ENCODE peak calls at places on chromosomes 6 and 20, in six cellular contexts. One of them, this sample, is unnamed.

GRCh38 chr6:30500421-30501069 is 11.2 kb downstream of the HLA-E start:
- DNase-seq in HepG2: no peak
- DNase-seq in H1: no peak
- DNase-seq in K562: peak; percentile 20
- DNase-seq in SK-N-SH: no peak
- DNase-seq in GM12878: no peak
- DNase-seq in this sample: no peak

GRCh38 chr6:39189915-39190544 is 39.2 kb downstream of the KCNK5 start:
- DNase-seq in SK-N-SH: peak; percentile 69
- DNase-seq in GM12878: no peak
- DNase-seq in HepG2: peak; percentile 40
- DNase-seq in K562: peak; percentile 68
- DNase-seq in H1: peak; percentile 79
- DNase-seq in this sample: peak; percentile 52

GRCh38 chr6:27495386-27496135 is 22.7 kb upstream of the ZNF184 start:
- DNase-seq in GM12878: peak; percentile 64
- DNase-seq in HepG2: peak; percentile 80
- DNase-seq in K562: peak; percentile 85
- DNase-seq in H1: peak; percentile 95
- DNase-seq in SK-N-SH: peak; percentile 38
- DNase-seq in this sample: no peak

GRCh38 chr6:9999806-10000205 is 415.1 kb downstream of the TFAP2A start:
- DNase-seq in SK-N-SH: no peak
- DNase-seq in HepG2: no peak
- DNase-seq in K562: no peak
- DNase-seq in H1: no peak
- DNase-seq in GM12878: no peak
- DNase-seq in this sample: no peak

GRCh38 chr6:52922161-52922560 is 12.7 kb upstream of the GSTA3 start:
- DNase-seq in GM12878: no peak
- DNase-seq in HepG2: no peak
- DNase-seq in H1: no peak
- DNase-seq in SK-N-SH: no peak
- DNase-seq in K562: no peak
- DNase-seq in this sample: no peak

GRCh38 chr6:51614725-51615124 is 472.7 kb downstream of the PKHD1 start:
- DNase-seq in K562: no peak
- DNase-seq in SK-N-SH: no peak
- DNase-seq in H1: no peak
- DNase-seq in GM12878: no peak
- DNase-seq in HepG2: no peak
- DNase-seq in this sample: no peak

GRCh38 chr20:49713779-49714712 is at the start of gene B4GALT5:
- DNase-seq in K562: peak; percentile 88
- DNase-seq in H1: peak; percentile 88
- DNase-seq in HepG2: peak; percentile 66
- DNase-seq in SK-N-SH: peak; percentile 95
- DNase-seq in GM12878: no peak
- DNase-seq in this sample: peak; percentile 86

GRCh38 chr6:3500262-3501001 is 43.6 kb upstream of the SLC22A23 start:
- DNase-seq in H1: no peak
- DNase-seq in K562: no peak
- DNase-seq in GM12878: no peak
- DNase-seq in HepG2: peak; percentile 42
- DNase-seq in SK-N-SH: no peak
- DNase-seq in this sample: no peak

GRCh38 chr6:129104131-129104530 is 221.2 kb downstream of the LAMA2 start:
- DNase-seq in GM12878: no peak
- DNase-seq in HepG2: no peak
- DNase-seq in H1: no peak
- DNase-seq in SK-N-SH: no peak
- DNase-seq in K562: no peak
- DNase-seq in this sample: no peak

GRCh38 chr6:21158149-21158548 is 435.4 kb upstream of the SOX4 start:
- DNase-seq in GM12878: no peak
- DNase-seq in K562: peak; percentile 19
- DNase-seq in HepG2: no peak
- DNase-seq in H1: no peak
- DNase-seq in SK-N-SH: peak; percentile 62
- DNase-seq in this sample: no peak

GRCh38 chr20:46458891-46459750 is 52.7 kb upstream of the ELMO2 start:
- DNase-seq in K562: no peak
- DNase-seq in H1: peak; percentile 96
- DNase-seq in HepG2: no peak
- DNase-seq in SK-N-SH: peak; percentile 84
- DNase-seq in GM12878: peak; percentile 8
- DNase-seq in this sample: no peak

GRCh38 chr6:150420428-150420827 is 51.6 kb downstream of the IYD start:
- DNase-seq in H1: no peak
- DNase-seq in K562: no peak
- DNase-seq in SK-N-SH: no peak
- DNase-seq in GM12878: no peak
- DNase-seq in HepG2: no peak
- DNase-seq in this sample: no peak

GRCh38 chr20:58264271-58264670 is 35.8 kb upstream of the ANKRD60 start:
- DNase-seq in K562: no peak
- DNase-seq in H1: no peak
- DNase-seq in GM12878: no peak
- DNase-seq in SK-N-SH: no peak
- DNase-seq in HepG2: no peak
- DNase-seq in this sample: no peak

GRCh38 chr6:28606424-28607391 is 81.0 kb downstream of the GPX5 start:
- DNase-seq in HepG2: peak; percentile 83
- DNase-seq in SK-N-SH: peak; percentile 90
- DNase-seq in H1: peak; percentile 84
- DNase-seq in GM12878: peak; percentile 45
- DNase-seq in K562: peak; percentile 44
- DNase-seq in this sample: peak; percentile 23

GRCh38 chr6:12229332-12229731 is 60.8 kb upstream of the EDN1 start:
- DNase-seq in SK-N-SH: no peak
- DNase-seq in K562: no peak
- DNase-seq in GM12878: no peak
- DNase-seq in H1: no peak
- DNase-seq in HepG2: no peak
- DNase-seq in this sample: no peak

GRCh38 chr20:2822073-2822472 is 5.9 kb downstream of the TMEM239 start:
- DNase-seq in GM12878: no peak
- DNase-seq in SK-N-SH: no peak
- DNase-seq in HepG2: no peak
- DNase-seq in H1: peak; percentile 39
- DNase-seq in K562: peak; percentile 45
- DNase-seq in this sample: peak; percentile 29

GRCh38 chr6:107246972-107247615 is 131.8 kb upstream of the BEND3 start:
- DNase-seq in HepG2: no peak
- DNase-seq in K562: no peak
- DNase-seq in SK-N-SH: no peak
- DNase-seq in H1: no peak
- DNase-seq in GM12878: no peak
- DNase-seq in this sample: no peak

GRCh38 chr20:59825944-59826759 is 107.3 kb downstream of the SYCP2 start:
- DNase-seq in HepG2: no peak
- DNase-seq in SK-N-SH: peak; percentile 6
- DNase-seq in GM12878: no peak
- DNase-seq in H1: peak; percentile 33
- DNase-seq in K562: no peak
- DNase-seq in this sample: no peak

GRCh38 chr20:25467441-25467840 is 60.0 kb downstream of the GINS1 start:
- DNase-seq in SK-N-SH: no peak
- DNase-seq in HepG2: no peak
- DNase-seq in H1: no peak
- DNase-seq in GM12878: no peak
- DNase-seq in K562: no peak
- DNase-seq in this sample: no peak

GRCh38 chr6:157229219-157229607 is 94.1 kb downstream of the TMEM242 start:
- DNase-seq in K562: no peak
- DNase-seq in GM12878: no peak
- DNase-seq in SK-N-SH: peak; percentile 60
- DNase-seq in HepG2: no peak
- DNase-seq in H1: no peak
- DNase-seq in this sample: no peak

DNA sequence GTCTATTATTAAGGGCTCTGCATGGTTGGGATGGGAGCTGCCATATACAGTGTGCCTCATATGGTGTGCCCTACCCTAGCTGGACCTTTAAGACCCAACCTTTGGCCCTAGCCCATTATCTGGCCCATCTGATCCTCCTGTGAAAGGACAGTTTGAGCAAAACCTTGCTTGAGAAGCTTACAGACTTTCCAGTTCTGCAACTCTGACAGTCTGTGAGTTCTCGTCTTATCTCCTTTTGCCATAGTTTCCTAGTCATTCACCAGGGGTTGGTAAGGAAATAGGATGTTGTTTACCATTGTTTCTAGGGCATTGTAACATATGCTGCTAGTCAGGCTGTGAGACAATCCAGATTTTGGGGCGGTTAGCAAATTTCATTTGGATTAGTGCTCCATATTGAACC is 17.2 kb downstream of the CTNNBL1 start:
- DNase-seq in GM12878: no peak
- DNase-seq in SK-N-SH: no peak
- DNase-seq in H1: no peak
- DNase-seq in K562: peak; percentile 59
- DNase-seq in HepG2: no peak
- DNase-seq in this sample: no peak
- TF ChIP-seq GABPA in GM12878: no peak
- TF ChIP-seq GABPA in SK-N-SH: no peak
- TF ChIP-seq GABPA in H1: no peak
- TF ChIP-seq GABPA in K562: no peak
- TF ChIP-seq GABPA in HepG2: no peak
- TF ChIP-seq GABPA in this sample: no peak

DNA sequence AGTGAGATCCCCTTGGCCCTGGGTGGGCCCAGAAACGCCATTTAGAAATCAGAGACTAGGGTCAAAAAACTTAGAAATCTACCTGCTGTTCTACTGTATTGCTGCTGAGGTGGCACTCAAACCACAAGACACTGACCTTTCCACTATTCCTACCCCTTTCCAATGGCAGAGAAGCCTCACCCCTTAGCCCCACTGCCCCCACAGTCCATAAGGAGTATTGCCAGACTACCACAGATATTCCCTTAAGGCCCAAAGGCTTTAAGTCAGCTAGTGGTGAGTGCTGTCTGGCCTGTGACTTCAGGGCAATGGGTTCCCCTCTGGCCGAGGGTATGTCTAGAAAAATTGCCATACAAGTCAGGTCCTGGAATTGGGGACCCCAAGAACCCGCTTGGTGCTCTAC is 656.1 kb downstream of the COL12A1 start:
- DNase-seq in GM12878: no peak
- DNase-seq in H1: no peak
- DNase-seq in HepG2: peak; percentile 13
- DNase-seq in SK-N-SH: no peak
- DNase-seq in K562: no peak
- DNase-seq in this sample: no peak
- TF ChIP-seq CTCF in GM12878: no peak
- TF ChIP-seq CTCF in H1: peak; percentile 28
- TF ChIP-seq CTCF in HepG2: peak; percentile 25
- TF ChIP-seq CTCF in SK-N-SH: no peak
- TF ChIP-seq CTCF in K562: no peak
- TF ChIP-seq CTCF in this sample: no peak

GRCh38 chr6:1380625-1381396 is 8.6 kb upstream of the FOXF2 start:
- DNase-seq in K562: no peak
- DNase-seq in H1: no peak
- DNase-seq in SK-N-SH: no peak
- DNase-seq in GM12878: no peak
- DNase-seq in HepG2: no peak
- DNase-seq in this sample: no peak

GRCh38 chr6:1382331-1382882 is 7.0 kb upstream of the FOXF2 start:
- DNase-seq in K562: no peak
- DNase-seq in HepG2: no peak
- DNase-seq in SK-N-SH: no peak
- DNase-seq in GM12878: no peak
- DNase-seq in H1: peak; percentile 78
- DNase-seq in this sample: no peak

GRCh38 chr6:1379810-1380198 is 9.6 kb upstream of the FOXF2 start:
- DNase-seq in HepG2: no peak
- DNase-seq in SK-N-SH: no peak
- DNase-seq in H1: no peak
- DNase-seq in GM12878: no peak
- DNase-seq in K562: no peak
- DNase-seq in this sample: no peak

GRCh38 chr6:1382883-1383728 is 6.3 kb upstream of the FOXF2 start:
- DNase-seq in SK-N-SH: no peak
- DNase-seq in GM12878: no peak
- DNase-seq in HepG2: no peak
- DNase-seq in H1: peak; percentile 82
- DNase-seq in K562: no peak
- DNase-seq in this sample: no peak

DNA sequence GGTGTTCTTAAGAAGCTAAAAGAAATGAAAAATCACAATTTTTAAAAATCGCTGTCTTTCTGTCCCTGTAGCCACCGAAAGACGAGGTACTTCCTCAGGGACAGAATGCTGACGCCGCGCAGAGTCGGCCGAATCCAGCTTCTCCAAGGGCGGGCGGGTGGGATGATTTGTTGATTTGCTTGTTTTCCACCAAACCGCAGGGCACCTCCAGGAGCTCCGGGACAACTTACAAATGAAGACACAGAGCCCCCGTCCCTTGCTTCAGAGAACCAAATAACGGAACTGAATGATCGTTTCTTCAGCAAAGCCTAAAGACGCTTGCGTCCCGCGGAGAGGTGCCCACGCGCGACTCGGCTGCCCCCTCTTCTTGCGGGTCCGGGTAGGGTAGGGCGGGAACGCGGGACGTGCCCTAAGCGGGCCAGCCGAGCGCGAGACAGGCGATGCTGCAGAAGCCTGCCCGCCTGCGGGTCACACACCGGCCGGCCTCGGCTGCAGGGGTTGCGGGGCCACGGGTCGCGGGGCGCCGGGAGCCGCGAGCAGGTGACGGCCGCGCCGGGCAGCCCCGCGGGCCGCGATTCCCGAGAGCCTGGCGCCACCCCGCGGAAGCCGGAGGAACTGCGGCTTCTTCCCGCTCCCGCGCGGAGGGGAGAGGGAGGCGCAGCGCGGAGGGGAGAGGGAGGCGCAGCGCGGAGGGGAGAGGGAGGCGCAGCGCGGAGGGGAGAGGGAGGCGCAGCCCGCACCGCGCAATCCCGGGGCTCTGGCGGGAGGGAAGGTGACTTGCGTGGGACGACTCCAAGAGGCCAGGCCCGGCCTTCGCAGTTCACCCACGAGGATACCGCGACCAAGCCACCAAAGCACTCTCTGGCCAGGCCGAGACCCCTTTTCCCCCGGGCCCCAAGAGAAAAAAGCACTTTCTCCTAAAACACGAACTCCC is 7.7 kb upstream of the FOXF2 start:
- DNase-seq in K562: peak; percentile 77
- DNase-seq in GM12878: no peak
- DNase-seq in H1: peak; percentile 95
- DNase-seq in SK-N-SH: peak; percentile 86
- DNase-seq in HepG2: no peak
- DNase-seq in this sample: no peak
- TF ChIP-seq GABPA in K562: no peak
- TF ChIP-seq GABPA in GM12878: no peak
- TF ChIP-seq GABPA in H1: no peak
- TF ChIP-seq GABPA in SK-N-SH: no peak
- TF ChIP-seq GABPA in HepG2: no peak
- TF ChIP-seq GABPA in this sample: no peak

DNA sequence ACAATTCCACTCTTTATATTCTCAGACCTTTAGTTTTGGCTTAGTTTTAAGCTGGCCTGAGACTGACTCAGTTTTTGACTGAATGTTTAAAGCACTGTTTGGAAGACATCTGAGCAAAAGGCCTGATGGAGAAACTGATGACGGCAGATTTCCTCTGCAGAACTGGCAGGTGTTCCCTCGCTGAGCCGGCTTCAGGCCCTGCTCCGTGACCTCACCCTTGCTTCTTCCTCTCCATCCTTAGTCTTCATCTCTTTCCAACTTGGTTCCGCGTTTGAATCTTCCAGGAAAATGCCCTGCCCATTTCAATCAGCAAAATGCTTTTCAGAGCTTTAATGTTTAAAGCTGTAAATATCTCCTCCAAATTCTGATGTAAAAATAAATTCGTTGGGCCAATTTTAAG is 6.6 kb downstream of the NKX2-4 start:
- DNase-seq in SK-N-SH: no peak
- DNase-seq in GM12878: no peak
- DNase-seq in HepG2: no peak
- DNase-seq in H1: no peak
- DNase-seq in K562: no peak
- DNase-seq in this sample: no peak
- TF ChIP-seq CTCF in SK-N-SH: no peak
- TF ChIP-seq CTCF in GM12878: no peak
- TF ChIP-seq CTCF in HepG2: no peak
- TF ChIP-seq CTCF in H1: no peak
- TF ChIP-seq CTCF in K562: no peak
- TF ChIP-seq CTCF in this sample: no peak

This sample was measured in HL-60.